ENCODE peak calls at places on chromosomes 11 and 22, in five cellular contexts. N is HepG2, I is Panc1, D is GM23338, F is A549. G is an unnamed sample.

GRCh38 chr11:117232911-117233409 is 489 bp downstream of the RNF214 start:
- DNase-seq in N (no peak), I (no peak), D (peak), F (no peak), G (no peak)

GRCh38 chr11:15073361-15074205 is at the start of gene CALCB:
- DNase-seq in D (peak), I (no peak), N (no peak), F (peak), G (no peak)

GRCh38 chr11:74929431-74930363 is 19.2 kb downstream of the XRRA1 start:
- DNase-seq in I (peak), N (peak), F (peak), D (peak), G (peak)

GRCh38 chr11:103806130-103806900 is 230.1 kb upstream of the DDI1 start:
- DNase-seq in D (no peak), F (peak), N (no peak), I (no peak), G (no peak)

GRCh38 chr11:1873048-1873812 is 18.5 kb downstream of the PRR33 start:
- DNase-seq in D (no peak), N (no peak), F (peak), I (no peak), G (no peak)

GRCh38 chr11:126594921-126595367 is 239.5 kb downstream of the ST3GAL4 start:
- DNase-seq in F (no peak), I (no peak), N (no peak), D (no peak), G (no peak)

GRCh38 chr11:87306260-87306861 is 268.6 kb downstream of the TMEM135 start:
- DNase-seq in I (no peak), F (no peak), D (no peak), N (no peak), G (no peak)

GRCh38 chr11:1358286-1358685 is 31.4 kb upstream of the BRSK2 start:
- DNase-seq in N (no peak), I (no peak), F (no peak), D (no peak), G (no peak)

GRCh38 chr11:34395916-34396555 is 38.2 kb upstream of the ABTB2 start:
- DNase-seq in F (peak), D (no peak), I (no peak), N (no peak), G (no peak)

GRCh38 chr11:114296190-114296978 is at the start of gene NNMT:
- DNase-seq in N (no peak), D (no peak), I (no peak), F (peak), G (no peak)

GRCh38 chr11:32094931-32095330 is 4.1 kb downstream of the RCN1 start:
- DNase-seq in D (no peak), F (no peak), I (no peak), N (no peak), G (no peak)

GRCh38 chr11:100810146-100810545 is 123.1 kb downstream of the ARHGAP42 start:
- DNase-seq in N (no peak), F (no peak), I (no peak), D (no peak), G (no peak)

GRCh38 chr11:6402061-6402470 is 11.8 kb downstream of the SMPD1 start:
- DNase-seq in D (no peak), I (no peak), F (no peak), N (peak), G (no peak)
- TF ChIP-seq REST in D (no peak), I (no peak), F (no peak), N (no peak), G (no peak)

DNA sequence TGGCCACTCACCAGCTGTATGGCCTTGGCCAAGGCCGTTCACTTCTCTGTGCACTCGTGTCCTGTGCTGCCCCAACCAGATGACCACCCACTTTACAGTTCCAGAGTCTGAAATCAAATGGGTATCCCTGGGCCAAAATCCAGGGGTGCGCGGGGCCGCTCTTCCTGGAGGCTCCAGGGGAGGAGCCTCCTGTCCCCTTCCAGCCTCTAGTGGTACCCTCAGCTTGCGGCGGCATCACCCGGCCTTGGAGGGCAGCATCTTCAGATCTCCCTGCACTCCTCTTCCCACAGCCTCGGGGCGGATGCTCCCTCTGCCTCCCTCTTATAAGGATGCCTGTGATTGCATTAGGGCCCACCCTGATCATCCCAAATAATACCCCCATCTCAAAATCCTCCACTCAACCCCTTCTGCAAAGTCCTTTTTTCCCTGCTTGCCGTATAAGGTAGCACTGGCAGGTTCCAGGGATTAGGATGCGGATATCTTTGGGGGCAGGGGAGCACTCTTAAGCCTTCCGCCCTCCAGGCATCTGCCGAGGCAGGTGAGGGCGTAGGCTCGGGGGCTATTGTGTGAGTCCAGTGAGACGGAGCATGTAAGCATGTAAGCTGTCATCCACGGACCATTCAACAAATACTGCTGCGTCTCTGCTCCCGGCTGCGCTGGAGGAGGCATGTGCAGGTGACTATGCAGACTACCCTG is 24.4 kb upstream of the SHISAL1 start:
- DNase-seq in I (no peak), F (no peak), N (no peak), D (peak), G (no peak)
- H3K27ac ChIP-seq in I (no peak), F (peak), N (no peak), D (no peak), G (no peak)

DNA sequence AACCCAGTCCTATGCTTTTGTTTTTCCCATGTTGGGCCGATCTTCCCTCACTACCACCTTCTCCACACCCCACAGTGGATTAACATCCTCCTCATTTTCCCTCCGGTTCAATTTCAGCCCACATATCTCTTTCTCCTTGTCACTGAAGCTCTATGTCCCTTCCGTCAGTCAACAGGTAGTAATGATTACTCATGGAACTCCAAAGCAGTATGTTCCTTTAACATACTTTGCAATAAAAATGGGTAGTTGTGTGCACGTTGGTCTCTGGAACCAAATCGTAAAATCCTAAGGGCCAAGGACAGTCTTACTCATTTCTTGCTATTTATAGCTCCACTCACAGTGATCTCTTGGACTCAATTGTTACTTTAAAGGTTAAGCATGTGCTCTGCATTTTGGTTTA is 20.2 kb downstream of the AMOTL1 start:
- DNase-seq in I (no peak), D (no peak), N (no peak), F (no peak), G (no peak)
- H3K4me3 ChIP-seq in I (no peak), D (no peak), N (no peak), F (no peak), G (no peak)

GRCh38 chr11:4496555-4497248 is 14.3 kb downstream of the OR52K1 start:
- DNase-seq in D (no peak), N (no peak), I (no peak), F (no peak), G (no peak)
- TF ChIP-seq REST in D (no peak), N (no peak), I (no peak), F (no peak), G (no peak)

G was measured in HL-60.